ENCODE peak calls at places on chromosomes 2 and 18, in four cellular contexts. One of them, this sample, is unnamed.

GRCh38 chr2:168035458-168035857 is 211.9 kb downstream of the STK39 start:
- DNase-seq in CD8-positive, alpha-beta memory T cell: no peak
- DNase-seq in cardiac muscle cell: no peak
- DNase-seq in fibroblast of the aortic adventitia: no peak
- DNase-seq in this sample: no peak

GRCh38 chr2:223420048-223420447 is 182.1 kb downstream of the SCG2 start:
- DNase-seq in CD8-positive, alpha-beta memory T cell: no peak
- DNase-seq in cardiac muscle cell: no peak
- DNase-seq in fibroblast of the aortic adventitia: no peak
- DNase-seq in this sample: no peak

GRCh38 chr2:44324971-44325426 is 36.3 kb downstream of the PREPL start:
- DNase-seq in CD8-positive, alpha-beta memory T cell: no peak
- DNase-seq in cardiac muscle cell: peak
- DNase-seq in fibroblast of the aortic adventitia: peak
- DNase-seq in this sample: no peak

GRCh38 chr18:35117951-35118411 is 76.8 kb downstream of the MAPRE2 start:
- DNase-seq in CD8-positive, alpha-beta memory T cell: no peak
- DNase-seq in cardiac muscle cell: peak
- DNase-seq in fibroblast of the aortic adventitia: peak
- DNase-seq in this sample: no peak

GRCh38 chr2:60707750-60708371 is 48.2 kb upstream of the PAPOLG start:
- DNase-seq in CD8-positive, alpha-beta memory T cell: peak
- DNase-seq in cardiac muscle cell: peak
- DNase-seq in fibroblast of the aortic adventitia: peak
- DNase-seq in this sample: peak

GRCh38 chr2:100976634-100977391 is 25.3 kb upstream of the RPL31 start:
- DNase-seq in CD8-positive, alpha-beta memory T cell: no peak
- DNase-seq in cardiac muscle cell: no peak
- DNase-seq in fibroblast of the aortic adventitia: no peak
- DNase-seq in this sample: no peak

GRCh38 chr18:79393181-79393598 is 2.5 kb upstream of the NFATC1 start:
- DNase-seq in CD8-positive, alpha-beta memory T cell: peak
- DNase-seq in cardiac muscle cell: peak
- DNase-seq in fibroblast of the aortic adventitia: no peak
- DNase-seq in this sample: no peak

GRCh38 chr18:12307871-12308385 is at the start of gene TUBB6:
- DNase-seq in CD8-positive, alpha-beta memory T cell: no peak
- DNase-seq in cardiac muscle cell: peak
- DNase-seq in fibroblast of the aortic adventitia: peak
- DNase-seq in this sample: peak

GRCh38 chr2:120133572-120134244 is 89.5 kb downstream of the TMEM185B start:
- DNase-seq in CD8-positive, alpha-beta memory T cell: no peak
- DNase-seq in cardiac muscle cell: peak
- DNase-seq in fibroblast of the aortic adventitia: peak
- DNase-seq in this sample: no peak

DNA sequence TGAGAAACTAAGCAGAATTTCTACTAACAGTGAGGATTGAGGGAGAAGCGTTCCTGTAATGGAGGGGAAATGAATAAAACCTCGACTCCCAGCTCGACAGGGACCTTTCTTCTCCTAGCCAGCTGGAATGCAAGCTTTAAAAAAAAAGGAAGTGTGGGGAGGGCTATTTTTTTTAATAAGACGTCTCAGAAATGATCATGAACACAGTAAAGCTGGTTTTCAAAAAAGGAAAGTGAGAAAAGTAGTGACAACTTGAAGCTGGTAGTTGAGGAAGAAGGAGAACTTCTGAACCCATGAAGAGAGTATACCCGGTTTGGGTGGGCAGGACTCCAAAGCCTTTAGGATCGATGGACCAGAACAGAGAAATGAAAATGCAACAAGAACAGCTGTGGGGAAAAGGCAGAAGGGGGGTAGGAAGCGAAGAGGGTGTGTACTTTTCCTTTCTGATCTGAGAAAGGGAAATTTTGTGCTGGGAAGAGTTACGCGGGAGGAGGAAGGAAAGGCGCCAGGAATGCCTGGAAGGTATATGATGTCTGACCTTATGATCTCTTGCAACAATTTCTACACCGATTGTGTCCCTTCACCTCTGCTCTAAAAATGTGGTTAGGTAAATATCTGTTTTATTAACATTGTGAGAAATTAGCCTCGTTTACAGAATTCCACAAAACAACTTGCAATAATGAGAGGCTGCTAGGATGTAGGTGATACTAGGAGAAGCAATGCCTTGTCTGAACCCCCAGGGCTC is 22.6 kb upstream of the CYP1B1 start:
- DNase-seq in CD8-positive, alpha-beta memory T cell: no peak
- DNase-seq in cardiac muscle cell: peak
- DNase-seq in fibroblast of the aortic adventitia: no peak
- DNase-seq in this sample: peak
- H3K4me3 ChIP-seq in CD8-positive, alpha-beta memory T cell: no peak
- H3K4me3 ChIP-seq in cardiac muscle cell: no peak
- H3K4me3 ChIP-seq in fibroblast of the aortic adventitia: peak
- H3K4me3 ChIP-seq in this sample: peak

GRCh38 chr18:51340332-51340731 is 142.9 kb upstream of the MEX3C start:
- DNase-seq in CD8-positive, alpha-beta memory T cell: no peak
- DNase-seq in cardiac muscle cell: no peak
- DNase-seq in fibroblast of the aortic adventitia: no peak
- DNase-seq in this sample: no peak
- H3K4me3 ChIP-seq in CD8-positive, alpha-beta memory T cell: no peak
- H3K4me3 ChIP-seq in cardiac muscle cell: no peak
- H3K4me3 ChIP-seq in fibroblast of the aortic adventitia: no peak
- H3K4me3 ChIP-seq in this sample: no peak

GRCh38 chr2:129764376-129765325 is 214.8 kb upstream of the RAB6C start:
- DNase-seq in CD8-positive, alpha-beta memory T cell: no peak
- DNase-seq in cardiac muscle cell: no peak
- DNase-seq in fibroblast of the aortic adventitia: no peak
- DNase-seq in this sample: no peak
- H3K4me3 ChIP-seq in CD8-positive, alpha-beta memory T cell: no peak
- H3K4me3 ChIP-seq in cardiac muscle cell: no peak
- H3K4me3 ChIP-seq in fibroblast of the aortic adventitia: no peak
- H3K4me3 ChIP-seq in this sample: no peak

GRCh38 chr2:71558300-71559051 is 105.1 kb downstream of the DYSF start:
- DNase-seq in CD8-positive, alpha-beta memory T cell: no peak
- DNase-seq in cardiac muscle cell: no peak
- DNase-seq in fibroblast of the aortic adventitia: no peak
- DNase-seq in this sample: peak

GRCh38 chr2:71560286-71561011 is 107.1 kb downstream of the DYSF start:
- DNase-seq in CD8-positive, alpha-beta memory T cell: no peak
- DNase-seq in cardiac muscle cell: no peak
- DNase-seq in fibroblast of the aortic adventitia: no peak
- DNase-seq in this sample: no peak

GRCh38 chr2:71559828-71560210 is 106.5 kb downstream of the DYSF start:
- DNase-seq in CD8-positive, alpha-beta memory T cell: no peak
- DNase-seq in cardiac muscle cell: no peak
- DNase-seq in fibroblast of the aortic adventitia: no peak
- DNase-seq in this sample: no peak

GRCh38 chr2:71557321-71557720 is 104.0 kb downstream of the DYSF start:
- DNase-seq in CD8-positive, alpha-beta memory T cell: no peak
- DNase-seq in cardiac muscle cell: no peak
- DNase-seq in fibroblast of the aortic adventitia: no peak
- DNase-seq in this sample: peak

DNA sequence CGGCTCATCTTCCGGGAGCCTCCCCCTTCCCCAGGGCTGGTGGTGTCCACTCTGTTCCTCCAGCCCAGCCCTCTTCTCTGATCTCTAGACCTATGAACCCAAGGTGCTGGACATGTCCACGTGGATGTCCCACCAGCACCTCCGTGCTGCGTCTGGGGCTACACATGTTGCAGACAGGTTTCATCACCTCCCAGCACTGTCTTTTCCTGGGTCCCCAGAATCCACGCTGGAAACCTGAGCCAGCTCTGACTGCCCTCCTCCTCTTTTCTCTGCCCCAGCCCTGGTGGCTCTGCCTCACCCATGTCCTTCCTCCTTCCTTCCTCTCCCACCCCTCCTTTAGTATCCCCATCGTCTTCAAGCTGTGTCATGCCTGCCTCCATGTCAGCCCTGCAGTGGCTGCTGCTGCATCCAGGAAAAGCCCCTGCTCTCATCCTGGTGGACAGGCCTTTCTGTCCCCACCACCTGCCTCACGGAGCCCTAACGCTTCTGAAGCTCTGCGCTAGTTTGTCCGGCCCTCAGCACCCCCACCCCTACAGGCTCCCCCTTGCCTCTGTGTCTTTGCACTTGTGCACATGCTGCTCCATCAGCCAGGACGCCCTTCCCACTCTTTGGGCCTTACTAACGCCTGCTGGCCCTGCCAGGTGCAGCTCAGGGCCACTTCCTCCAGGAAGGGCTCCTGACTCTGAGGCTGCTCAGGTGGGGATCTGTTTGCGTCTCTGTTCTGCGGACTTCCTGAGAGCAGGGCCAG is 105.9 kb downstream of the DYSF start:
- DNase-seq in CD8-positive, alpha-beta memory T cell: no peak
- DNase-seq in cardiac muscle cell: no peak
- DNase-seq in fibroblast of the aortic adventitia: no peak
- DNase-seq in this sample: no peak
- H3K4me3 ChIP-seq in CD8-positive, alpha-beta memory T cell: no peak
- H3K4me3 ChIP-seq in cardiac muscle cell: no peak
- H3K4me3 ChIP-seq in fibroblast of the aortic adventitia: no peak
- H3K4me3 ChIP-seq in this sample: no peak